ENCODE peak calls at places on chromosome 3, in four cellular contexts. R, V, J and H are unnamed samples.

GRCh38 chr3:15291589-15292541 is 40.5 kb downstream of the SH3BP5 start:
- DNase-seq in R (no peak), V (no peak), J (peak), H (no peak)

GRCh38 chr3:196414469-196414868 is 17.8 kb downstream of the UBXN7 start:
- DNase-seq in R (peak), V (no peak), J (no peak), H (no peak)

GRCh38 chr3:162022931-162023330 is 526.3 kb downstream of the OTOL1 start:
- DNase-seq in R (no peak), V (no peak), J (no peak), H (no peak)

GRCh38 chr3:195907730-195908438 is 467 bp downstream of the TNK2 start:
- DNase-seq in R (no peak), V (peak), J (peak), H (peak)

GRCh38 chr3:17307889-17308288 is 423.1 kb downstream of the PLCL2 start:
- DNase-seq in R (no peak), V (no peak), J (no peak), H (no peak)

GRCh38 chr3:122727279-122727678 is 46.6 kb downstream of the PARP14 start:
- DNase-seq in R (no peak), V (no peak), J (no peak), H (no peak)

GRCh38 chr3:27990347-27990746 is 251.1 kb upstream of the CMC1 start:
- DNase-seq in R (no peak), V (no peak), J (no peak), H (no peak)

GRCh38 chr3:115401891-115402501 is 221.3 kb upstream of the GAP43 start:
- DNase-seq in R (no peak), V (no peak), J (no peak), H (no peak)

GRCh38 chr3:79490165-79491028 is 277.4 kb downstream of the ROBO1 start:
- DNase-seq in R (no peak), V (no peak), J (no peak), H (no peak)

GRCh38 chr3:94304953-94305352 is 242.1 kb downstream of the NSUN3 start:
- DNase-seq in R (no peak), V (no peak), J (no peak), H (no peak)

GRCh38 chr3:184786271-184787010 is 25.5 kb upstream of the VPS8 start:
- DNase-seq in R (no peak), V (peak), J (no peak), H (no peak)

GRCh38 chr3:71725279-71725991 is at the start of gene EIF4E3:
- DNase-seq in R (no peak), V (peak), J (no peak), H (peak)

GRCh38 chr3:125634346-125634964 is 39.2 kb upstream of the OSBPL11 start:
- DNase-seq in R (no peak), V (no peak), J (no peak), H (no peak)

GRCh38 chr3:5186854-5187151 is 704 bp upstream of the EDEM1 start:
- DNase-seq in R (peak), V (peak), J (no peak), H (no peak)

GRCh38 chr3:73723596-73723995 is 98.9 kb upstream of the PDZRN3 start:
- DNase-seq in R (no peak), V (no peak), J (no peak), H (no peak)

GRCh38 chr3:56970401-56971002 is 90.0 kb upstream of the SPATA12 start:
- DNase-seq in R (no peak), V (no peak), J (no peak), H (peak)

GRCh38 chr3:123286308-123287023 is 84.7 kb downstream of the SEC22A start:
- DNase-seq in R (peak), V (peak), J (no peak), H (peak)

GRCh38 chr3:87461036-87461435 is 184.7 kb upstream of the POU1F1 start:
- DNase-seq in R (no peak), V (no peak), J (no peak), H (no peak)

GRCh38 chr3:141412936-141413354 is 44.6 kb downstream of the ZBTB38 start:
- DNase-seq in R (peak), V (no peak), J (no peak), H (no peak)

GRCh38 chr3:72974956-72975355 is 21.7 kb upstream of the PPP4R2 start:
- DNase-seq in R (no peak), V (no peak), J (no peak), H (no peak)

GRCh38 chr3:43481325-43481860 is 140.4 kb downstream of the ANO10 start:
- DNase-seq in R (no peak), V (no peak), J (no peak), H (no peak)

GRCh38 chr3:43489918-43490317 is 131.9 kb downstream of the ANO10 start:
- DNase-seq in R (no peak), V (no peak), J (no peak), H (no peak)

GRCh38 chr3:43490640-43491185 is 131.1 kb downstream of the ANO10 start:
- DNase-seq in R (no peak), V (no peak), J (no peak), H (no peak)

DNA sequence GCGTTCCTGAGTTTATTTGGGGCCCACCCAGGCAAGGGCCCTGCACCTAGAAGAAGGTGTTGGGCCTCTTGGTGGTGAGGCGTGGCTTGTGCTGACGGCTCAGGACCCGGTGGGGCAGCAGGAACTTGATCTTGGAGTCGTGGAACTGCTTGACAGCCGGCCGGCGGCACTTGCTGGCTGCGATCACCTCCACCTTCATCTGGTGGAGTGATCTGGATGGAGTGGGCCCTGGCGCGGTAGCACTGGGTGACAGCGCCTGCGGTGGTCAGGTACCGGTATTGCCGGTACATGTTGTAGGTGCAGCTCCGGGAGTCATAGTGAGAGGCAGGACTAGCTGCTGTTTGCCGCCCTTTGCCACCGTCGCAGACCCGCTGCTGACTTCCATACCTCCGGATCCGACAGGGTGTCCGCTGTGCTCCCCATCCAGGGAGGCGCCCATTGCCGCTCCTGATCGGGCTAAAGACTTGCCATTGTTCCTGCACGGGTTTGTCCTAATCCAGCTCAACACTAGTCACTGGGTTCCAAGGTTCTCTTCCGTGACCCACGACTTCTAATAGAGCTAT is 136.8 kb downstream of the ANO10 start:
- DNase-seq in R (no peak), V (no peak), J (no peak), H (no peak)
- H3K27ac ChIP-seq in R (no peak), V (no peak), J (no peak), H (no peak)

GRCh38 chr3:153752405-153753027 is 368.7 kb upstream of the ARHGEF26 start:
- DNase-seq in R (no peak), V (no peak), J (no peak), H (no peak)

GRCh38 chr3:153757839-153758238 is 363.4 kb upstream of the ARHGEF26 start:
- DNase-seq in R (no peak), V (no peak), J (no peak), H (no peak)

GRCh38 chr3:153756816-153757215 is 364.4 kb upstream of the ARHGEF26 start:
- DNase-seq in R (no peak), V (no peak), J (no peak), H (no peak)

GRCh38 chr3:153749070-153749610 is 372.1 kb upstream of the ARHGEF26 start:
- DNase-seq in R (no peak), V (no peak), J (no peak), H (no peak)

GRCh38 chr3:153753035-153753434 is 368.2 kb upstream of the ARHGEF26 start:
- DNase-seq in R (no peak), V (no peak), J (no peak), H (no peak)
- TF ChIP-seq NFIC in R (no peak), V (no peak), J (no peak), H (no peak)

DNA sequence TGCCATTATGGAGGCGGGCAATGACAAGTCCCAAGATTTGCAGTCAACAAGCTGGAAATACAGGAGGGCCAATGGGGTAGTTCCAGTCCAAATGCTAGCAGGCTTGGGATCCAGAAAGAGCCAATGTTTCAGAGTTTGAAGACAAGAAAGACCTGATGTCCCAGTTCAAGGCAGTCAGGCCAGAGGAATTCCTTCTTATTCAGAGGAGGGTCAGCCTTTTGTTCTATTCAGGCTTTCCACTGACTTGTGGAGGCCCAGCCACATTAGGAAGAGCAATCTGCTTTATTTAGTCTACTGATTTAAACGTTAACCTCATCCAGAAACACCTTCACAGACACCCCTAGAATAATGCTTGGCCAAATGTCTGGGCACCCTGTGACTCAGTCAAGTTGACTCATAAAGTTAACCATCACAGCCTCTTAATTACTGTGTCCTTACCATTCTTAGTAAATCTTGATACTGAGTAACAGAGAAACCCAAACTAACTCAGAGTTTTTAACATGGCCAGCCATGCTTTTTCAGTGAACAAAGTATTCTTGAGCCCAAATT is 50.9 kb upstream of the NPHP3 start:
- DNase-seq in R (no peak), V (no peak), J (no peak), H (no peak)
- H3K27ac ChIP-seq in R (no peak), V (no peak), J (no peak), H (no peak)

GRCh38 chr3:37935756-37936666 is 54.6 kb upstream of the VILL start:
- DNase-seq in R (peak), V (no peak), J (no peak), H (no peak)
- TF ChIP-seq NFIC in R (peak), V (peak), J (no peak), H (no peak)

GRCh38 chr3:124504332-124505059 is 225.8 kb upstream of the UMPS start:
- DNase-seq in R (no peak), V (no peak), J (no peak), H (no peak)
- H3K27ac ChIP-seq in R (no peak), V (peak), J (no peak), H (no peak)

GRCh38 chr3:50572158-50572557 is 2.8 kb downstream of the HEMK1 start:
- DNase-seq in R (peak), V (peak), J (no peak), H (peak)
- TF ChIP-seq NFIC in R (no peak), V (no peak), J (no peak), H (no peak)